ENCODE peak calls at places on chromosome 21, in ten cellular contexts. J, T, Q, B, C, D, S, H, U and F are unnamed samples.

GRCh38 chr21:38831526-38832467 is 26.1 kb downstream of the ETS2 start:
- DNase-seq in J (no peak), S (no peak), U (no peak), B (peak), D (peak), Q (peak), T (peak), H (peak), C (no peak), F (peak)

GRCh38 chr21:42193721-42194120 is 25.2 kb upstream of the ABCG1 start:
- DNase-seq in S (no peak), C (no peak), H (no peak), B (no peak), D (no peak), U (no peak), T (no peak), Q (no peak), J (no peak), F (no peak)

GRCh38 chr21:17370750-17371325 is 142.0 kb upstream of the CXADR start:
- DNase-seq in T (no peak), B (no peak), H (no peak), D (no peak), Q (no peak), U (no peak), C (no peak), J (no peak), S (no peak), F (no peak)

GRCh38 chr21:38751379-38752050 is 54.2 kb upstream of the ETS2 start:
- DNase-seq in J (no peak), H (peak), Q (no peak), T (no peak), U (no peak), D (no peak), B (peak), S (no peak), C (no peak), F (no peak)

GRCh38 chr21:38384246-38384576 is 114.1 kb downstream of the ERG start:
- DNase-seq in D (no peak), C (no peak), B (no peak), U (no peak), J (no peak), T (no peak), S (no peak), H (no peak), Q (no peak), F (no peak)

GRCh38 chr21:26965567-26966359 is 1.1 kb downstream of the ADAMTS5 start:
- DNase-seq in H (peak), D (no peak), U (no peak), S (no peak), C (peak), B (no peak), J (peak), T (no peak), Q (no peak), F (peak)

GRCh38 chr21:46482225-46482845 is 23.6 kb downstream of the DIP2A start:
- DNase-seq in H (no peak), D (peak), U (no peak), Q (no peak), C (no peak), J (no peak), B (no peak), S (no peak), T (no peak), F (no peak)

GRCh38 chr21:42263591-42264131 is 44.7 kb downstream of the ABCG1 start:
- DNase-seq in B (peak), H (no peak), U (no peak), Q (no peak), T (no peak), C (no peak), D (no peak), J (peak), S (no peak), F (no peak)

GRCh38 chr21:45299864-45300785 is 12.4 kb upstream of the POFUT2 start:
- DNase-seq in D (peak), C (no peak), Q (no peak), H (peak), U (no peak), T (no peak), B (no peak), J (no peak), S (no peak), F (no peak)

GRCh38 chr21:39504230-39504629 is 52.5 kb downstream of the SH3BGR start:
- DNase-seq in S (no peak), U (no peak), C (no peak), H (no peak), J (peak), Q (no peak), T (no peak), B (no peak), D (no peak), F (no peak)

GRCh38 chr21:25528511-25528910 is 78.8 kb downstream of the MRPL39 start:
- DNase-seq in S (no peak), J (no peak), Q (no peak), C (no peak), T (no peak), D (peak), U (no peak), H (no peak), B (no peak), F (no peak)

GRCh38 chr21:38760017-38760761 is 45.5 kb upstream of the ETS2 start:
- DNase-seq in H (no peak), J (no peak), C (no peak), Q (no peak), T (no peak), S (no peak), B (no peak), U (no peak), D (no peak), F (no peak)

GRCh38 chr21:44932366-44933181 is 7.3 kb upstream of the SLX9 start:
- DNase-seq in Q (no peak), H (no peak), B (no peak), D (no peak), U (no peak), C (peak), T (peak), S (peak), J (peak), F (no peak)

GRCh38 chr21:46613391-46613790 is 8.5 kb upstream of the S100B start:
- DNase-seq in J (no peak), U (no peak), B (no peak), T (no peak), H (no peak), Q (no peak), D (peak), S (no peak), C (no peak), F (no peak)

GRCh38 chr21:45556302-45556644 is 14.0 kb upstream of the SLC19A1 start:
- DNase-seq in B (no peak), H (no peak), J (no peak), Q (no peak), C (no peak), D (no peak), S (no peak), U (no peak), T (no peak), F (no peak)

GRCh38 chr21:45617021-45617930 is 26.2 kb upstream of the PCBP3 start:
- DNase-seq in J (no peak), T (no peak), D (no peak), B (no peak), S (no peak), Q (no peak), U (peak), H (peak), C (no peak), F (peak)

GRCh38 chr21:28944296-28944695 is 48.4 kb downstream of the LTN1 start:
- DNase-seq in C (peak), D (no peak), B (no peak), S (no peak), T (no peak), H (no peak), J (no peak), U (no peak), Q (no peak), F (no peak)

GRCh38 chr21:29196664-29197052 is 66.2 kb downstream of the MAP3K7CL start:
- DNase-seq in U (no peak), H (no peak), B (no peak), C (no peak), D (peak), S (no peak), T (no peak), Q (no peak), J (no peak), F (no peak)

GRCh38 chr21:14942801-14943490 is 121.9 kb downstream of the NRIP1 start:
- DNase-seq in Q (no peak), C (no peak), H (no peak), J (no peak), S (no peak), T (no peak), U (no peak), B (no peak), D (no peak), F (no peak)

GRCh38 chr21:15839026-15839425 is 109.2 kb downstream of the USP25 start:
- DNase-seq in U (no peak), C (no peak), S (no peak), Q (no peak), H (no peak), B (no peak), T (no peak), D (peak), J (no peak), F (no peak)

GRCh38 chr21:16534408-16535099 is 804.8 kb downstream of the USP25 start:
- DNase-seq in T (no peak), C (peak), Q (no peak), U (no peak), J (peak), B (peak), S (no peak), D (peak), H (peak), F (peak)

GRCh38 chr21:42107881-42108553 is 36.9 kb downstream of the UMODL1 start:
- DNase-seq in T (peak), B (no peak), D (peak), H (no peak), S (peak), U (peak), Q (peak), J (peak), C (peak), F (peak)

GRCh38 chr21:35484856-35485255 is 435.8 kb upstream of the RUNX1 start:
- DNase-seq in D (no peak), Q (no peak), B (no peak), J (no peak), C (no peak), S (no peak), H (no peak), U (no peak), T (peak), F (no peak)

GRCh38 chr21:14616303-14617039 is 70.4 kb upstream of the SAMSN1 start:
- DNase-seq in S (no peak), T (no peak), Q (peak), U (no peak), C (no peak), D (peak), H (no peak), J (no peak), B (no peak), F (no peak)

GRCh38 chr21:35127851-35128250 is 78.7 kb upstream of the RUNX1 start:
- DNase-seq in C (no peak), T (no peak), Q (no peak), U (no peak), J (no peak), B (no peak), H (no peak), S (no peak), D (peak), F (no peak)

GRCh38 chr21:36974851-36975192 is 8.4 kb upstream of the HLCS start:
- DNase-seq in S (no peak), Q (no peak), T (no peak), U (no peak), J (no peak), C (no peak), H (no peak), D (no peak), B (no peak), F (no peak)

GRCh38 chr21:43864806-43865470 is at the start of gene AGPAT3:
- DNase-seq in C (peak), D (peak), B (no peak), S (peak), Q (no peak), U (no peak), T (peak), J (peak), H (no peak), F (no peak)

GRCh38 chr21:25934130-25934529 is 199.4 kb downstream of the GABPA start:
- DNase-seq in Q (no peak), B (no peak), S (no peak), U (no peak), D (peak), T (no peak), H (no peak), J (no peak), C (no peak), F (no peak)

GRCh38 chr21:27346041-27346448 is 379.2 kb upstream of the ADAMTS5 start:
- DNase-seq in H (no peak), T (no peak), J (no peak), C (no peak), B (no peak), S (no peak), U (no peak), D (peak), Q (no peak), F (no peak)

GRCh38 chr21:32335601-32336575 is 37.2 kb downstream of the MRAP start:
- DNase-seq in Q (no peak), J (no peak), B (no peak), C (peak), S (no peak), D (no peak), U (no peak), T (no peak), H (peak), F (no peak)

GRCh38 chr21:37365657-37366487 is 701 bp upstream of the DYRK1A start:
- DNase-seq in J (peak), T (no peak), C (peak), S (peak), D (peak), H (peak), U (peak), Q (peak), B (peak), F (peak)